ENCODE peak calls at places on chromosomes 16 and 17, in ten cellular contexts. N is K562; U is CD8-positive, alpha-beta memory T cell; E is adipocyte; W is ovary; O is fibroblast of the aortic adventitia; L is PC-3; R is RCC 7860; A is A673; H is stimulated activated naive CD4-positive, alpha-beta T cell. I is an unnamed sample.

GRCh38 chr17:1399366-1399678 is 700 bp downstream of the YWHAE start:
- DNase-seq in W (no peak), E (peak), O (no peak), L (no peak), A (no peak), N (no peak), R (no peak), H (no peak), U (no peak), I (no peak)

GRCh38 chr17:39894681-39895376 is 23.6 kb downstream of the GSDMB start:
- DNase-seq in R (no peak), H (no peak), E (no peak), O (no peak), A (no peak), L (no peak), U (no peak), N (no peak), W (no peak), I (no peak)

GRCh38 chr16:28866454-28866804 is 2.8 kb downstream of the SH2B1 start:
- DNase-seq in H (no peak), E (no peak), L (no peak), A (no peak), U (no peak), R (no peak), W (no peak), N (no peak), O (no peak), I (no peak)

GRCh38 chr16:80174416-80174815 is 366.4 kb upstream of the DYNLRB2 start:
- DNase-seq in A (no peak), N (no peak), E (peak), W (no peak), L (peak), U (no peak), R (peak), O (peak), H (no peak), I (peak)

GRCh38 chr17:17435323-17435722 is 41.5 kb upstream of the MED9 start:
- DNase-seq in R (peak), L (peak), O (peak), U (no peak), A (no peak), N (no peak), E (peak), H (no peak), W (no peak), I (peak)

GRCh38 chr17:44848961-44849489 is 1.3 kb downstream of the HIGD1B start:
- DNase-seq in W (no peak), R (no peak), U (no peak), O (no peak), L (no peak), N (no peak), H (no peak), E (no peak), A (no peak), I (no peak)

GRCh38 chr16:50253511-50253903 is 12.8 kb upstream of the ADCY7 start:
- DNase-seq in H (no peak), R (no peak), E (no peak), U (no peak), N (no peak), L (no peak), O (no peak), A (no peak), W (peak), I (no peak)

GRCh38 chr16:17154981-17155380 is 315.8 kb downstream of the XYLT1 start:
- DNase-seq in H (no peak), L (no peak), N (no peak), E (no peak), W (no peak), A (no peak), O (no peak), U (no peak), R (no peak), I (no peak)

GRCh38 chr16:56367764-56368163 is 57.6 kb downstream of the AMFR start:
- DNase-seq in L (no peak), A (no peak), U (no peak), R (no peak), H (no peak), E (no peak), W (no peak), N (no peak), O (no peak), I (no peak)

GRCh38 chr16:82715833-82716232 is 89.1 kb downstream of the CDH13 start:
- DNase-seq in O (peak), H (no peak), R (no peak), N (no peak), L (peak), A (no peak), E (no peak), W (no peak), U (no peak), I (peak)

GRCh38 chr16:12538667-12539081 is 265.0 kb downstream of the CPPED1 start:
- DNase-seq in A (peak), L (no peak), H (no peak), N (no peak), W (no peak), O (peak), U (no peak), E (no peak), R (no peak), I (peak)

GRCh38 chr17:5331506-5331905 is 49.4 kb downstream of the RABEP1 start:
- DNase-seq in N (no peak), R (no peak), O (no peak), A (peak), H (no peak), E (no peak), W (no peak), U (no peak), L (no peak), I (peak)

GRCh38 chr16:56824335-56824734 is 40.7 kb upstream of the SLC12A3 start:
- DNase-seq in N (no peak), H (no peak), R (no peak), O (no peak), L (no peak), A (peak), E (no peak), U (no peak), W (no peak), I (peak)

GRCh38 chr17:14922421-14922820 is 342.7 kb downstream of the PMP22 start:
- DNase-seq in L (no peak), E (peak), U (no peak), A (no peak), R (no peak), H (no peak), W (no peak), N (no peak), O (peak), I (peak)

GRCh38 chr17:62587554-62587953 is 39.9 kb upstream of the MRC2 start:
- DNase-seq in L (no peak), E (no peak), U (no peak), A (no peak), R (no peak), W (no peak), N (no peak), H (no peak), O (no peak), I (no peak)